ENCODE peak calls at places on chromosomes 13 and 19, in eight cellular contexts. O, G, E, J, I, M, H and F are unnamed samples.

GRCh38 chr13:100989424-100989823 is 314.8 kb upstream of the TMTC4 start:
- DNase-seq in G (no peak), J (no peak), H (peak), E (no peak), O (no peak), M (no peak), I (no peak), F (no peak)

GRCh38 chr13:110553417-110553816 is 8.1 kb downstream of the RAB20 start:
- DNase-seq in M (no peak), I (no peak), H (no peak), O (no peak), J (no peak), E (no peak), G (no peak), F (no peak)

GRCh38 chr19:40398417-40399056 is 8.6 kb upstream of the HIPK4 start:
- DNase-seq in J (no peak), E (no peak), H (no peak), O (peak), M (no peak), G (peak), I (peak), F (no peak)

GRCh38 chr19:13610042-13610691 is 103.9 kb upstream of the CACNA1A start:
- DNase-seq in J (no peak), G (peak), M (no peak), E (peak), H (no peak), I (no peak), O (no peak), F (no peak)

GRCh38 chr19:39083599-39083982 is 577 bp upstream of the ACP7 start:
- DNase-seq in O (peak), I (no peak), J (no peak), H (no peak), M (no peak), E (no peak), G (no peak), F (no peak)

GRCh38 chr13:22316494-22317025 is 645.7 kb downstream of the FGF9 start:
- DNase-seq in J (no peak), G (no peak), I (no peak), E (no peak), M (no peak), O (no peak), H (no peak), F (no peak)

GRCh38 chr13:46369506-46370268 is 17.4 kb downstream of the RUBCNL start:
- DNase-seq in M (no peak), H (no peak), I (no peak), E (no peak), G (no peak), O (peak), J (no peak), F (peak)

GRCh38 chr13:76872686-76873085 is 13.5 kb downstream of the KCTD12 start:
- DNase-seq in E (no peak), O (no peak), J (no peak), I (no peak), M (no peak), H (no peak), G (no peak), F (no peak)

GRCh38 chr13:108508263-108508662 is 121.1 kb upstream of the MYO16 start:
- DNase-seq in O (peak), G (peak), M (no peak), I (no peak), E (no peak), J (peak), H (no peak), F (peak)

GRCh38 chr19:48646192-48646911 is 365 bp upstream of the CA11 start:
- DNase-seq in E (peak), J (peak), I (peak), O (peak), G (peak), H (no peak), M (no peak), F (no peak)

GRCh38 chr13:36298535-36299068 is 988 bp upstream of the CCDC169 start:
- DNase-seq in H (peak), G (no peak), O (no peak), M (no peak), I (no peak), E (no peak), J (no peak), F (peak)

GRCh38 chr13:100394005-100394695 is 194.4 kb downstream of the GGACT start:
- DNase-seq in J (no peak), O (no peak), I (no peak), H (no peak), E (no peak), G (no peak), M (peak), F (peak)

GRCh38 chr19:19900574-19901444 is at the start of gene ZNF93:
- DNase-seq in M (peak), O (peak), J (no peak), E (peak), H (peak), G (peak), I (peak), F (peak)

GRCh38 chr13:51780099-51780498 is 23.9 kb downstream of the DHRS12 start:
- DNase-seq in M (no peak), O (no peak), G (no peak), H (no peak), E (no peak), J (no peak), I (no peak), F (no peak)

GRCh38 chr19:4969772-4970531 is 1.0 kb downstream of the KDM4B start:
- DNase-seq in G (peak), M (no peak), O (peak), I (no peak), H (no peak), J (no peak), E (no peak), F (no peak)

GRCh38 chr13:32669030-32669646 is 82.9 kb downstream of the PDS5B start:
- DNase-seq in J (peak), I (no peak), H (no peak), E (no peak), M (no peak), O (peak), G (peak), F (peak)

GRCh38 chr13:98190889-98191444 is 13.9 kb upstream of the RNF113B start:
- DNase-seq in I (no peak), J (no peak), H (no peak), E (no peak), O (no peak), G (no peak), M (no peak), F (no peak)

GRCh38 chr19:16209266-16209665 is 11.6 kb downstream of the AP1M1 start:
- DNase-seq in M (no peak), I (no peak), H (no peak), J (no peak), E (no peak), G (no peak), O (no peak), F (no peak)

GRCh38 chr19:39136225-39136940 is 10.8 kb downstream of the PAK4 start:
- DNase-seq in E (no peak), M (no peak), O (no peak), G (no peak), I (no peak), H (no peak), J (no peak), F (no peak)

DNA sequence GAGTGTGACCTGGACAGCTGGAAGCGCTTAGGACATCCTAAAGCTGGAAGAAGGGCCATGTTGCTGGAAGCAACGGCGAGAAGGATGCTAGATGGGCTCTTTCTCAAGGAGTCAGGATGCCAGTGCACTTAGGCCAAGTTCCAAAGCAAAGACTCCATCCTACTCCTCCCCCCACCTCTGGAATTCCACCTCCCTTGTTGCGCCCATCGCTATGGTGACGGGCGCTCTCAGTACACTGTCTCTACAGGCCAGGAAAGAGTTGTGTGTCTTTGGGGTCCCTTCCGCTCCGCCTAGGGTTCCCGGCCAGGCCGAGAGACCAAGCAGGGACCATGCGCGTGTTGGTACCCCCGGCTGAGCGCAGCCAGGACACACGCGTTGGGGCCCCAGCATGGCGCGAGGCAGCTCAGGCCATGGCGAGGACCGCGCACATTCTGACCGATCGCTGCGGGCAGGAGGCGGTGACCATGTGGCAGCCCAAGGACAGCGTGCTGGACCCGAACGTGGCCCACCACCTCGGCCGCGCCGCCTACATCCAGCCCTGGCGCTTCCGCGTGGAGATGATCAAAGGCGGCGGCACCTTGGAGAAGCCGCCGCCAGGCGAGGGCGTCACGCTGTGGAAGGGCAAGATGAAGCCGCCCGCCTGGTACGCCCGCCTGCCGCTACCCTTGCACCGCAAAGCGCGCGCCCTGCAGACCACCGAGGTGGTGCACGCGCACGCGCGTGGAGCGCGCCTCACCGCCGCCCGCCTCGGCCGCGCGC is 31.0 kb upstream of the SLC1A6 start:
- DNase-seq in E (no peak), O (no peak), M (no peak), G (no peak), H (no peak), I (no peak), J (no peak), F (no peak)
- TF ChIP-seq CTCF in E (no peak), O (no peak), M (no peak), G (no peak), H (no peak), I (no peak), J (no peak), F (no peak)

DNA sequence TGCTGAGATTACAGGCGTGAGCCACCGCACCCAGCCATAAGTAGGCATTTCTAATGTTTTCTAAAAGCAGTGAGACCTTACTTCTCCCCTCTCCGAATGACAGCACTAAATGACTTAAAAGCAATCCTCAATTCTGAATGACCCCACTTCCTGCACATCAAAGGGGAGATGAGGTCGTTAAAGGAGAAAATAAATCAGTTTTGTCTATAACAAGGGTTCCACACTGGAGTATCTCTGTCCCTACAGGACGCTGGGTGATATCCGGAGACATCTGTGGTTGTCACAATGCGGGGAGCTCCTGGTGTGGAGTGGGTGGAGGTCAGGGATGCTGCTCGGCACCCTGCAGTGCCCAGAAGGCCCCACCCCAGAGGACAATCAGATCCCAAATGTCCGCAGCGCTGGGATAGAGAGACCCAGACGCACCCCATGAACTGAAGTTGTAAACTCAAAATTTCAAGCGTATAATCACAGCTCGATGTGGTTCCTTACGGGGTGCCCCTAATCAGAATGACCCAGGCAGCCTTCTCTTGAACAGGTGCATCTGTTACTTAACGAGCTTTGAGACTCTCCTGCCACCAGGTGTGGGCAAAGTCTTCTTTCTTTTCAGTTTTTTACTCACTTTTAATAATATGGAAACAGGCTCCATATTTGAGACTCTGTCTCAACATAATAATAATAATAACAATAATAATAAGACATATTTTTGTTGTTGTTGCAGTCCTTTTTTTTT is 2.9 kb downstream of the GNG7 start:
- DNase-seq in I (no peak), E (no peak), M (no peak), G (no peak), J (no peak), O (no peak), H (no peak), F (no peak)
- H3K4me3 ChIP-seq in I (no peak), E (no peak), M (no peak), G (no peak), J (no peak), O (no peak), H (no peak), F (no peak)

GRCh38 chr19:41997121-41997850 is 3.3 kb upstream of the ATP1A3 start:
- DNase-seq in I (no peak), H (no peak), O (no peak), M (no peak), J (peak), E (peak), G (peak), F (peak)
- TF ChIP-seq CTCF in I (no peak), H (no peak), O (no peak), M (no peak), J (no peak), E (no peak), G (no peak), F (no peak)

DNA sequence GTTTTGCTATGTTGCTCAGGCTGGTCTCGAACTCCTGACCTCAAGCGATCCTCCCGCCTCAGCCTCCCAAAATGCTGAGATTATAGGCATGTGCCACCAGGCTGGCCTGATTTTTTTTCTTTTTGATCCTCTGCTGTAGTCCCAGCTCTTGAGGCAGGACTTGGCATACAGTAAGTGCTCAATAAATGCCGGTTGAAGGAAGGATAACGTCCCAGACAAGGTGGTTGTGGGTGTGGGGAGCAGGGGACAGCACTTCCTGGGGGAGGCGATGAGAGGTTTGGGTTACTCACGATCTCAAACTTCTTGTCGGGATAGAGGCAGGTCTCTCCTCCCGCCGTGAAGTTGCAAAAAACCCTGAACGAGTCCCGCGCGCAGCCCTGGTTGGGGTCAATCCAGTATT is 29.7 kb upstream of the OLFM2 start:
- DNase-seq in G (no peak), H (no peak), E (no peak), I (no peak), M (no peak), J (no peak), O (no peak), F (no peak)
- H3K4me3 ChIP-seq in G (no peak), H (no peak), E (no peak), I (no peak), M (no peak), J (no peak), O (no peak), F (no peak)

GRCh38 chr19:50231821-50232220 is 28.4 kb downstream of the MYH14 start:
- DNase-seq in H (no peak), G (no peak), I (no peak), J (no peak), E (no peak), O (no peak), M (no peak), F (no peak)

GRCh38 chr19:50232600-50232999 is 29.2 kb downstream of the MYH14 start:
- DNase-seq in J (no peak), I (no peak), H (no peak), G (no peak), E (no peak), O (no peak), M (no peak), F (no peak)

GRCh38 chr19:50226536-50226935 is 23.1 kb downstream of the MYH14 start:
- DNase-seq in M (no peak), E (no peak), I (no peak), J (no peak), H (no peak), O (no peak), G (no peak), F (no peak)

GRCh38 chr19:50233308-50233910 is 30.0 kb downstream of the MYH14 start:
- DNase-seq in H (no peak), O (no peak), G (no peak), I (peak), M (no peak), J (no peak), E (no peak), F (no peak)

DNA sequence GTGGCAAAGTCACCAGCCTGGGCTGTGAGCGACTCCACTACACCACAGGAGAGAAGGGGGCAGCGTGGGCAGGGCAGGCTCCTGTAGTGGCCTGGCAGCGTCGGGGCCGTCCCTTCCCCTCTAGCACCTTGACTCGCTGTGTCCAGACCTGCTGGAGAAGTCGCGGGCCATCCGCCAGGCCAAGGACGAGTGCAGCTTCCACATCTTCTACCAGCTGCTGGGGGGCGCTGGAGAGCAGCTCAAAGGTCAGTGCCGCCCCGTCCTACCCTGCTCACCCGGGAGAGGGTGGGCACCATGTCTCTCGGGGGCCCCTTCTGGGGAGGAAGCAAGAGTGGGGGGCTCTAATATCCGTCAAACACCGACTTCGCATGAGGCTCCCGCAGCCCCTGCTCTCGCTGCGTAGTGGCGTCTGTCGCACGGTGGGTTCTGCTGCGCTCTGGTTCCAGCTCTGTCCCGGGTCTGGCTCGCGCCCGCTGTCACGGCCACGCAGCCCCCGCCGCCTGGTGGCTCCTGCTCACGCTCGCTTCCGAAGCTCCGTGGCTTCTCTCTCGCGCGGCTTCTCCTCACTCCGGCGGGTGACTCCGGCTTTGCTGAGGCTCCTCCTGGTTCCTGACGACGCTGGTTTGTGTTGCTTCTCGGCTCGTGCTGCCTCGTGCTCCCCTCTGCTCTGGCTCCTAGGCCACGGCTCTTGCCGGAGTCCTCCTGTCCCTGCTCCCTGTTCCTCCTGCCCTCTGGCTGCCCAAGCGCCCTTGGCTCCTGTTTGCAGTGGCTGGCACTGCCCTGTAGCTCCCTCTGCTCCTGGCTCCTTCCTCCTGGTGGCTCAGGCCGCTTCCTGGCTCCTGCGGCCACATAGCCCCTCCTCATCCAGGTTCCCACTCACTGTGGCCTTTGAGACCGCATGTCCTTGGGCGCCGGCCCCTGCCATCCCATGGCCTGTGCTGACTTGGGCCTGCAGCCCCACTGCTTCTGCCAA is 27.2 kb downstream of the MYH14 start:
- DNase-seq in M (no peak), I (peak), H (no peak), J (no peak), O (no peak), E (no peak), G (no peak), F (no peak)
- TF ChIP-seq CTCF in M (no peak), I (no peak), H (peak), J (no peak), O (no peak), E (no peak), G (no peak), F (no peak)

GRCh38 chr19:58038688-58039204 is 4.9 kb downstream of the ZSCAN1 start:
- DNase-seq in I (no peak), O (no peak), G (peak), H (no peak), M (no peak), J (no peak), E (no peak), F (no peak)

GRCh38 chr19:58034476-58034790 is 608 bp downstream of the ZSCAN1 start:
- DNase-seq in M (no peak), E (no peak), H (no peak), I (no peak), G (no peak), J (no peak), O (no peak), F (no peak)

GRCh38 chr19:58035863-58036262 is 2.0 kb downstream of the ZSCAN1 start:
- DNase-seq in O (no peak), M (no peak), E (no peak), J (no peak), G (no peak), I (no peak), H (no peak), F (no peak)

GRCh38 chr19:58037927-58038687 is 4.3 kb downstream of the ZSCAN1 start:
- DNase-seq in O (no peak), I (no peak), H (no peak), M (no peak), E (no peak), G (no peak), J (no peak), F (no peak)

GRCh38 chr19:58033741-58034475 is at the start of gene ZSCAN1:
- DNase-seq in G (peak), E (peak), O (peak), H (peak), J (no peak), M (no peak), I (peak), F (no peak)
- H3K4me3 ChIP-seq in G (peak), E (peak), O (peak), H (peak), J (no peak), M (no peak), I (peak), F (peak)